ENCODE peak calls at places on chromosomes 11 and 22, in eight cellular contexts. One of them, this sample, is unnamed.

GRCh38 chr11:15278129-15278528 is 163.4 kb downstream of the INSC start:
- DNase-seq in left ventricle myocardium inferior: no peak
- DNase-seq in heart right ventricle: no peak
- DNase-seq in right atrium auricular region: no peak
- DNase-seq in IMR-90: peak; percentile 29
- DNase-seq in hepatocyte: peak; percentile 28
- DNase-seq in AG10803: peak; percentile 4
- DNase-seq in fibroblast of mammary gland: peak; percentile 20
- DNase-seq in this sample: no peak

GRCh38 chr11:111358038-111359001 is 20.8 kb downstream of the POU2AF1 start:
- DNase-seq in IMR-90: no peak
- DNase-seq in fibroblast of mammary gland: no peak
- DNase-seq in right atrium auricular region: no peak
- DNase-seq in left ventricle myocardium inferior: no peak
- DNase-seq in AG10803: no peak
- DNase-seq in heart right ventricle: no peak
- DNase-seq in hepatocyte: no peak
- DNase-seq in this sample: no peak

GRCh38 chr11:76744186-76745058 is 38.7 kb upstream of the TSKU start:
- DNase-seq in AG10803: peak; percentile 53
- DNase-seq in hepatocyte: peak; percentile 38
- DNase-seq in heart right ventricle: no peak
- DNase-seq in fibroblast of mammary gland: peak; percentile 57
- DNase-seq in right atrium auricular region: no peak
- DNase-seq in IMR-90: peak; percentile 36
- DNase-seq in left ventricle myocardium inferior: no peak
- DNase-seq in this sample: peak; percentile 60

GRCh38 chr11:68302256-68303054 is 9.9 kb upstream of the LRP5 start:
- DNase-seq in fibroblast of mammary gland: peak; percentile 65
- DNase-seq in hepatocyte: peak; percentile 74
- DNase-seq in heart right ventricle: no peak
- DNase-seq in left ventricle myocardium inferior: no peak
- DNase-seq in right atrium auricular region: no peak
- DNase-seq in AG10803: peak; percentile 58
- DNase-seq in IMR-90: peak; percentile 50
- DNase-seq in this sample: no peak

GRCh38 chr11:96259053-96259837 is 83.8 kb downstream of the MAML2 start:
- DNase-seq in AG10803: peak; percentile 80
- DNase-seq in fibroblast of mammary gland: peak; percentile 90
- DNase-seq in hepatocyte: peak; percentile 53
- DNase-seq in right atrium auricular region: no peak
- DNase-seq in IMR-90: peak; percentile 86
- DNase-seq in left ventricle myocardium inferior: no peak
- DNase-seq in heart right ventricle: no peak
- DNase-seq in this sample: no peak

GRCh38 chr11:119206512-119207299 is 567 bp downstream of the CBL start:
- DNase-seq in left ventricle myocardium inferior: peak; percentile 51
- DNase-seq in IMR-90: no peak
- DNase-seq in right atrium auricular region: no peak
- DNase-seq in AG10803: no peak
- DNase-seq in hepatocyte: peak; percentile 72
- DNase-seq in fibroblast of mammary gland: peak; percentile 19
- DNase-seq in heart right ventricle: peak; percentile 64
- DNase-seq in this sample: peak; percentile 72

GRCh38 chr11:19924321-19925115 is 211.9 kb downstream of the NAV2 start:
- DNase-seq in right atrium auricular region: no peak
- DNase-seq in heart right ventricle: no peak
- DNase-seq in hepatocyte: no peak
- DNase-seq in IMR-90: no peak
- DNase-seq in left ventricle myocardium inferior: no peak
- DNase-seq in AG10803: no peak
- DNase-seq in fibroblast of mammary gland: no peak
- DNase-seq in this sample: no peak

GRCh38 chr11:122853971-122854446 is 15.7 kb downstream of the CRTAM start:
- DNase-seq in fibroblast of mammary gland: peak; percentile 86
- DNase-seq in left ventricle myocardium inferior: no peak
- DNase-seq in right atrium auricular region: peak; percentile 61
- DNase-seq in heart right ventricle: no peak
- DNase-seq in IMR-90: peak; percentile 84
- DNase-seq in hepatocyte: peak; percentile 83
- DNase-seq in AG10803: peak; percentile 80
- DNase-seq in this sample: no peak

GRCh38 chr11:58805065-58805464 is 39.4 kb downstream of the GLYATL2 start:
- DNase-seq in fibroblast of mammary gland: peak; percentile 33
- DNase-seq in heart right ventricle: no peak
- DNase-seq in hepatocyte: no peak
- DNase-seq in IMR-90: peak; percentile 31
- DNase-seq in AG10803: peak; percentile 42
- DNase-seq in right atrium auricular region: no peak
- DNase-seq in left ventricle myocardium inferior: no peak
- DNase-seq in this sample: no peak

GRCh38 chr11:2701230-2701629 is 1.4 kb upstream of the KCNQ1OT1 start:
- DNase-seq in hepatocyte: no peak
- DNase-seq in heart right ventricle: no peak
- DNase-seq in IMR-90: no peak
- DNase-seq in right atrium auricular region: no peak
- DNase-seq in AG10803: no peak
- DNase-seq in fibroblast of mammary gland: no peak
- DNase-seq in left ventricle myocardium inferior: peak; percentile 7
- DNase-seq in this sample: peak; percentile 66

GRCh38 chr11:8698917-8699441 is 16.4 kb downstream of the RPL27A start:
- DNase-seq in left ventricle myocardium inferior: no peak
- DNase-seq in right atrium auricular region: no peak
- DNase-seq in heart right ventricle: no peak
- DNase-seq in fibroblast of mammary gland: no peak
- DNase-seq in hepatocyte: no peak
- DNase-seq in AG10803: no peak
- DNase-seq in IMR-90: no peak
- DNase-seq in this sample: no peak

GRCh38 chr11:36487619-36488018 is 22.5 kb downstream of the TRAF6 start:
- DNase-seq in right atrium auricular region: no peak
- DNase-seq in IMR-90: no peak
- DNase-seq in AG10803: no peak
- DNase-seq in left ventricle myocardium inferior: no peak
- DNase-seq in fibroblast of mammary gland: no peak
- DNase-seq in hepatocyte: no peak
- DNase-seq in heart right ventricle: no peak
- DNase-seq in this sample: no peak

GRCh38 chr11:36493332-36493731 is 16.7 kb downstream of the TRAF6 start:
- DNase-seq in AG10803: no peak
- DNase-seq in left ventricle myocardium inferior: no peak
- DNase-seq in hepatocyte: no peak
- DNase-seq in fibroblast of mammary gland: no peak
- DNase-seq in right atrium auricular region: no peak
- DNase-seq in IMR-90: no peak
- DNase-seq in heart right ventricle: no peak
- DNase-seq in this sample: no peak

GRCh38 chr11:36490026-36490806 is 19.9 kb downstream of the TRAF6 start:
- DNase-seq in heart right ventricle: no peak
- DNase-seq in left ventricle myocardium inferior: no peak
- DNase-seq in IMR-90: no peak
- DNase-seq in fibroblast of mammary gland: no peak
- DNase-seq in AG10803: no peak
- DNase-seq in right atrium auricular region: no peak
- DNase-seq in hepatocyte: no peak
- DNase-seq in this sample: no peak

GRCh38 chr11:36488096-36488495 is 22.0 kb downstream of the TRAF6 start:
- DNase-seq in hepatocyte: no peak
- DNase-seq in IMR-90: no peak
- DNase-seq in left ventricle myocardium inferior: no peak
- DNase-seq in fibroblast of mammary gland: no peak
- DNase-seq in AG10803: no peak
- DNase-seq in right atrium auricular region: no peak
- DNase-seq in heart right ventricle: no peak
- DNase-seq in this sample: no peak

GRCh38 chr11:36492724-36493304 is 17.3 kb downstream of the TRAF6 start:
- DNase-seq in fibroblast of mammary gland: peak; percentile 64
- DNase-seq in right atrium auricular region: no peak
- DNase-seq in left ventricle myocardium inferior: no peak
- DNase-seq in IMR-90: peak; percentile 63
- DNase-seq in hepatocyte: peak; percentile 59
- DNase-seq in AG10803: peak; percentile 54
- DNase-seq in heart right ventricle: no peak
- DNase-seq in this sample: no peak
- TF ChIP-seq CTCF in fibroblast of mammary gland: peak; percentile 85
- TF ChIP-seq CTCF in right atrium auricular region: peak; percentile 61
- TF ChIP-seq CTCF in left ventricle myocardium inferior: peak; percentile 83
- TF ChIP-seq CTCF in IMR-90: peak; percentile 76
- TF ChIP-seq CTCF in hepatocyte: peak; percentile 82
- TF ChIP-seq CTCF in AG10803: peak; percentile 89
- TF ChIP-seq CTCF in heart right ventricle: peak; percentile 80
- TF ChIP-seq CTCF in this sample: peak; percentile 81

GRCh38 chr22:49045276-49045675 is 782.4 kb downstream of the BRD1 start:
- DNase-seq in right atrium auricular region: no peak
- DNase-seq in heart right ventricle: no peak
- DNase-seq in IMR-90: no peak
- DNase-seq in AG10803: no peak
- DNase-seq in hepatocyte: no peak
- DNase-seq in left ventricle myocardium inferior: no peak
- DNase-seq in fibroblast of mammary gland: no peak
- DNase-seq in this sample: no peak

GRCh38 chr22:49047461-49047860 is 780.2 kb downstream of the BRD1 start:
- DNase-seq in AG10803: no peak
- DNase-seq in right atrium auricular region: no peak
- DNase-seq in fibroblast of mammary gland: no peak
- DNase-seq in hepatocyte: no peak
- DNase-seq in left ventricle myocardium inferior: no peak
- DNase-seq in heart right ventricle: no peak
- DNase-seq in IMR-90: peak; percentile 15
- DNase-seq in this sample: no peak

GRCh38 chr22:49048591-49048990 is 779.1 kb downstream of the BRD1 start:
- DNase-seq in heart right ventricle: no peak
- DNase-seq in AG10803: no peak
- DNase-seq in right atrium auricular region: no peak
- DNase-seq in left ventricle myocardium inferior: no peak
- DNase-seq in hepatocyte: no peak
- DNase-seq in IMR-90: no peak
- DNase-seq in fibroblast of mammary gland: no peak
- DNase-seq in this sample: no peak

GRCh38 chr22:49046000-49046545 is 781.6 kb downstream of the BRD1 start:
- DNase-seq in right atrium auricular region: no peak
- DNase-seq in left ventricle myocardium inferior: no peak
- DNase-seq in hepatocyte: no peak
- DNase-seq in fibroblast of mammary gland: no peak
- DNase-seq in AG10803: no peak
- DNase-seq in heart right ventricle: no peak
- DNase-seq in IMR-90: no peak
- DNase-seq in this sample: no peak

GRCh38 chr22:49046546-49047305 is 780.9 kb downstream of the BRD1 start:
- DNase-seq in hepatocyte: peak; percentile 69
- DNase-seq in fibroblast of mammary gland: no peak
- DNase-seq in left ventricle myocardium inferior: no peak
- DNase-seq in right atrium auricular region: no peak
- DNase-seq in heart right ventricle: peak; percentile 42
- DNase-seq in AG10803: no peak
- DNase-seq in IMR-90: no peak
- DNase-seq in this sample: no peak
- TF ChIP-seq CTCF in hepatocyte: peak; percentile 52
- TF ChIP-seq CTCF in fibroblast of mammary gland: no peak
- TF ChIP-seq CTCF in left ventricle myocardium inferior: peak; percentile 54
- TF ChIP-seq CTCF in right atrium auricular region: peak; percentile 16
- TF ChIP-seq CTCF in heart right ventricle: peak; percentile 52
- TF ChIP-seq CTCF in AG10803: no peak
- TF ChIP-seq CTCF in IMR-90: no peak
- TF ChIP-seq CTCF in this sample: no peak

DNA sequence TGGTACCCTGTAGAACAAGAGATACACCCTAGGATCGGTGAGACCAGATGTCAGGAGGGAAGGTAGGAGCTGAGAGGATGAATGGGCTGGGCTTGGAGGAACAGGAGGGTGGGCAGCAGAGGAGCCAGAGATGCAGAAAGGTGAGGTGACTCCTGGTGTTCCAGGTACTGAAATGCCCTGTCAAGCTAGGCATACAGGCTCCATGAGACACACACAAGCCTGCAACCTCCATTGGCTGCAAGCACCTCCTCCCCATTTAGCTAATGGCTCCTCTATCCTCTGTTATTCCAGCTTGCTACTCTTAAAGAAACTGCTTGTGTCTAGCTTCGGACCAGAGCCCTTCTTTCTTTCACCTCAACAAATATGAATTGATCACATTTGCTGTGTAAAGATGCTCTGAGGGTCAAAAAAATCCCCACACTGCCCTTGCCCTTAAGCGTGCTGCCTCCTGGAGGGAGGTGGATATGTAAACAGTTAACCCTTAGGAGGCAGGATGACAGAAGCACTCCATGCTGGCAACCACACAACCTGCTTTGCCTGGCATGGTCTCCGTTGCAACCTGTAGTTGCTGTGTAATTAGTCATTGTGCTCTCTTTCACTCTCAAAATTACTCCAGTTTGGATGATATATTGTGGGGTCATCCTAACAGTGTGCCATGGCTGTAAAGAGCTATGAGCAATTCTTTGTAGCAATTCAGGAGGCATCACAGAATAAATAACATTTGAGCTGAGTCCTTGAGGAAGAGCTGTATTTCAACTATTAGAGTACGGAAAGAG is 156.0 kb downstream of the PKNOX2 start:
- DNase-seq in fibroblast of mammary gland: no peak
- DNase-seq in right atrium auricular region: no peak
- DNase-seq in AG10803: no peak
- DNase-seq in hepatocyte: no peak
- DNase-seq in left ventricle myocardium inferior: no peak
- DNase-seq in heart right ventricle: no peak
- DNase-seq in IMR-90: no peak
- DNase-seq in this sample: no peak
- TF ChIP-seq CTCF in fibroblast of mammary gland: no peak
- TF ChIP-seq CTCF in right atrium auricular region: no peak
- TF ChIP-seq CTCF in AG10803: no peak
- TF ChIP-seq CTCF in hepatocyte: no peak
- TF ChIP-seq CTCF in left ventricle myocardium inferior: no peak
- TF ChIP-seq CTCF in heart right ventricle: no peak
- TF ChIP-seq CTCF in IMR-90: no peak
- TF ChIP-seq CTCF in this sample: no peak

DNA sequence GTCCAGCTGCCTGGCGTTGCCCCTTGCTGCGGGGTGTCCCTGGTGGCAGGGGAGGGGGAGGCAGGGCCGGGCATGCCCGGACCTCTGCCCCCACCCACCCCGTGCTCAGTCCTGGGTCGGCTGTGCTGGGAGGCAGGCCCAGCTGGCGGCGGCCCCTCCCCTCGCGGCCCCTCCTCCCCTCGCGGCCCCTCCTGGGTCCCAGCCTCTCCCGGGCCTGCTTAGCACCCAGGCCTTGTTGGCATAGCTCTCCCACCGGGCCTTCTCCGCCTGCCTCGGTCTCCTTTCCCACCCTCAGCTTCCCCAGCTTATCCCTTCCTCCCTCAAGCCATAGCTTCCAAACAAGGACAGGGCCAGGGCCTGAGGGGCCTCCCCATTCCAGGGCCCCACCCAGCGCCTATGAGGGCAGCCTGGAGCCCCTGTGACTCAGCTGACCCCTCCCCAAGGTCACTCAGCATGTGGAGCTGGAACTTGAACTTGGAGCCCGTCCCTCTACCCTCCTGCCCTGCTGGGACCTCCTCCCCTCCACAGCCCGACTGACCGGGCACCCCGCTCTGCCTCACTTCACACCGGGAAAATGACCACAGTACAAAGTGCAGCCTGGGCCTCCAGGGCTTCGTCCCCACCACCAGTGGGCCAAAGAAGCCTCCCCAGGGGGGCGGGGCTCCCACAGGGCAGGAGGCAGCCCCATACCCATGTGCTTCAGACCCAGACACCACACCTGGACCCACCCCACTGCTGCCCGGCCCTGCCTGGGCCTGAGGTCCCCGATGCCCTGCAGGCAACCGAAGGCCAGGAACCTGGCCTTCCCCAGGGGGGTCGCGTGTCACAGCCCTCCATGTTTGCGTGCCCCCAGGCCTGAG is 1.2 kb downstream of the EPS8L2 start:
- DNase-seq in hepatocyte: peak; percentile 83
- DNase-seq in right atrium auricular region: no peak
- DNase-seq in left ventricle myocardium inferior: no peak
- DNase-seq in fibroblast of mammary gland: no peak
- DNase-seq in AG10803: peak; percentile 49
- DNase-seq in heart right ventricle: no peak
- DNase-seq in IMR-90: no peak
- DNase-seq in this sample: peak; percentile 29
- TF ChIP-seq CTCF in hepatocyte: peak; percentile 31
- TF ChIP-seq CTCF in right atrium auricular region: no peak
- TF ChIP-seq CTCF in left ventricle myocardium inferior: no peak
- TF ChIP-seq CTCF in fibroblast of mammary gland: no peak
- TF ChIP-seq CTCF in AG10803: peak; percentile 20
- TF ChIP-seq CTCF in heart right ventricle: no peak
- TF ChIP-seq CTCF in IMR-90: no peak
- TF ChIP-seq CTCF in this sample: no peak

This sample was measured in psoas muscle.